ENCODE peak calls at places on chromosomes 16 and 17, in nine cellular contexts. N, F, D, B, W, Q, K, E and X are unnamed samples.

GRCh38 chr16:49620158-49620867 is 235.6 kb downstream of the ZNF423 start:
- DNase-seq in N (peak; percentile 66), F (no peak), D (peak; percentile 59), B (no peak), W (peak; percentile 85), Q (peak; percentile 53), K (peak; percentile 85), E (no peak), X (no peak)

GRCh38 chr17:45406107-45406506 is 26.6 kb downstream of the ARHGAP27 start:
- DNase-seq in N (no peak), F (no peak), D (no peak), B (peak; percentile 86), W (no peak), Q (no peak), K (no peak), E (no peak), X (no peak)

GRCh38 chr17:80893604-80894438 is 97.8 kb upstream of the CHMP6 start:
- DNase-seq in N (no peak), F (no peak), D (no peak), B (no peak), W (no peak), Q (no peak), K (no peak), E (no peak), X (no peak)

GRCh38 chr17:14805348-14805747 is 459.8 kb downstream of the PMP22 start:
- DNase-seq in N (peak; percentile 15), F (peak; percentile 49), D (no peak), B (no peak), W (peak; percentile 33), Q (no peak), K (no peak), E (no peak), X (no peak)

GRCh38 chr17:72192409-72193192 is 71.8 kb downstream of the SOX9 start:
- DNase-seq in N (peak; percentile 78), F (no peak), D (no peak), B (no peak), W (peak; percentile 90), Q (peak; percentile 98), K (no peak), E (no peak), X (no peak)

GRCh38 chr17:4533522-4534502 is 21.4 kb downstream of the MYBBP1A start:
- DNase-seq in N (no peak), F (peak; percentile 31), D (no peak), B (peak; percentile 51), W (no peak), Q (no peak), K (no peak), E (no peak), X (peak; percentile 24)

GRCh38 chr17:80795737-80796136 is 195.9 kb upstream of the CHMP6 start:
- DNase-seq in N (no peak), F (no peak), D (no peak), B (no peak), W (no peak), Q (no peak), K (no peak), E (no peak), X (no peak)

GRCh38 chr17:15999974-16000827 is 577 bp downstream of the TTC19 start:
- DNase-seq in N (peak; percentile 17), F (peak; percentile 9), D (peak; percentile 17), B (peak; percentile 36), W (peak; percentile 39), Q (peak; percentile 22), K (peak; percentile 72), E (no peak), X (peak; percentile 68)

GRCh38 chr16:31093132-31093703 is 1.4 kb downstream of the VKORC1 start:
- DNase-seq in N (peak; percentile 31), F (peak; percentile 37), D (no peak), B (peak; percentile 64), W (peak; percentile 64), Q (peak; percentile 38), K (no peak), E (no peak), X (no peak)

GRCh38 chr16:57707331-57707730 is 12.7 kb downstream of the DRC7 start:
- DNase-seq in N (no peak), F (no peak), D (no peak), B (no peak), W (no peak), Q (no peak), K (peak; percentile 13), E (no peak), X (no peak)

GRCh38 chr16:82660078-82660645 is 33.4 kb downstream of the CDH13 start:
- DNase-seq in N (peak; percentile 79), F (peak; percentile 25), D (no peak), B (no peak), W (peak; percentile 27), Q (peak; percentile 63), K (no peak), E (no peak), X (no peak)

GRCh38 chr17:82134101-82134500 is 36.1 kb upstream of the FASN start:
- DNase-seq in N (peak; percentile 1), F (peak; percentile 34), D (no peak), B (no peak), W (no peak), Q (no peak), K (peak; percentile 78), E (no peak), X (no peak)

GRCh38 chr17:41737680-41738023 is 3.2 kb upstream of the HAP1 start:
- DNase-seq in N (no peak), F (no peak), D (no peak), B (no peak), W (no peak), Q (no peak), K (no peak), E (no peak), X (no peak)

GRCh38 chr16:88306860-88307545 is 75.8 kb upstream of the ZNF469 start:
- DNase-seq in N (peak; percentile 99), F (peak; percentile 29), D (peak; percentile 82), B (no peak), W (peak; percentile 96), Q (peak; percentile 99), K (no peak), E (no peak), X (no peak)

GRCh38 chr16:53714080-53715050 is 10.4 kb downstream of the FTO start:
- DNase-seq in N (peak; percentile 82), F (no peak), D (no peak), B (no peak), W (no peak), Q (no peak), K (peak; percentile 70), E (no peak), X (no peak)